ENCODE peak calls at places on chromosomes 1 and 21, in seven cellular contexts. One of them, this sample, is unnamed.

GRCh38 chr1:209335090-209335692 is 248.3 kb upstream of the CAMK1G start:
- DNase-seq in neuronal stem cell: peak
- DNase-seq in H9: peak
- DNase-seq in H1: no peak
- DNase-seq in mesenchymal stem cell: peak
- DNase-seq in IMR-90: peak
- DNase-seq in mesendoderm: peak
- DNase-seq in this sample: peak

GRCh38 chr1:220734571-220735326 is 13.4 kb upstream of the MTARC2 start:
- DNase-seq in neuronal stem cell: no peak
- DNase-seq in mesenchymal stem cell: peak
- DNase-seq in IMR-90: peak
- DNase-seq in mesendoderm: no peak
- DNase-seq in H9: no peak
- DNase-seq in H1: no peak
- DNase-seq in this sample: peak

GRCh38 chr21:43599728-43600127 is 59.6 kb downstream of the HSF2BP start:
- DNase-seq in H1: no peak
- DNase-seq in neuronal stem cell: no peak
- DNase-seq in mesenchymal stem cell: no peak
- DNase-seq in mesendoderm: no peak
- DNase-seq in H9: no peak
- DNase-seq in IMR-90: no peak
- DNase-seq in this sample: no peak

GRCh38 chr1:94894630-94895029 is 32.3 kb downstream of the CNN3 start:
- DNase-seq in neuronal stem cell: no peak
- DNase-seq in H1: no peak
- DNase-seq in IMR-90: no peak
- DNase-seq in mesenchymal stem cell: no peak
- DNase-seq in mesendoderm: no peak
- DNase-seq in H9: no peak
- DNase-seq in this sample: no peak

GRCh38 chr1:193519922-193520321 is 333.5 kb upstream of the B3GALT2 start:
- DNase-seq in H9: peak
- DNase-seq in IMR-90: no peak
- DNase-seq in mesenchymal stem cell: no peak
- DNase-seq in mesendoderm: peak
- DNase-seq in neuronal stem cell: no peak
- DNase-seq in H1: no peak
- DNase-seq in this sample: peak

GRCh38 chr1:205711105-205712048 is 31.1 kb upstream of the SLC45A3 start:
- DNase-seq in mesendoderm: peak
- DNase-seq in H1: no peak
- DNase-seq in H9: peak
- DNase-seq in mesenchymal stem cell: peak
- DNase-seq in IMR-90: peak
- DNase-seq in neuronal stem cell: peak
- DNase-seq in this sample: peak

GRCh38 chr1:50620680-50621329 is 197.6 kb upstream of the DMRTA2 start:
- DNase-seq in H1: peak
- DNase-seq in IMR-90: peak
- DNase-seq in neuronal stem cell: no peak
- DNase-seq in H9: peak
- DNase-seq in mesenchymal stem cell: peak
- DNase-seq in mesendoderm: peak
- DNase-seq in this sample: peak

GRCh38 chr21:33964706-33965325 is 49.2 kb upstream of the ATP5PO start:
- DNase-seq in mesendoderm: no peak
- DNase-seq in neuronal stem cell: no peak
- DNase-seq in mesenchymal stem cell: peak
- DNase-seq in H9: no peak
- DNase-seq in IMR-90: peak
- DNase-seq in H1: no peak
- DNase-seq in this sample: no peak

GRCh38 chr21:45877821-45878469 is 103.6 kb upstream of the COL6A1 start:
- DNase-seq in IMR-90: no peak
- DNase-seq in mesendoderm: no peak
- DNase-seq in mesenchymal stem cell: no peak
- DNase-seq in H1: no peak
- DNase-seq in H9: no peak
- DNase-seq in neuronal stem cell: no peak
- DNase-seq in this sample: no peak

GRCh38 chr1:47752048-47752451 is 245.1 kb downstream of the TRABD2B start:
- DNase-seq in mesendoderm: no peak
- DNase-seq in H9: no peak
- DNase-seq in H1: no peak
- DNase-seq in IMR-90: peak
- DNase-seq in neuronal stem cell: no peak
- DNase-seq in mesenchymal stem cell: no peak
- DNase-seq in this sample: no peak

GRCh38 chr1:61444277-61444676 is 280.7 kb downstream of the TM2D1 start:
- DNase-seq in IMR-90: no peak
- DNase-seq in H9: no peak
- DNase-seq in H1: no peak
- DNase-seq in neuronal stem cell: no peak
- DNase-seq in mesenchymal stem cell: no peak
- DNase-seq in mesendoderm: no peak
- DNase-seq in this sample: no peak

GRCh38 chr21:42525228-42525604 is 11.6 kb downstream of the SLC37A1 start:
- DNase-seq in IMR-90: peak
- DNase-seq in mesendoderm: peak
- DNase-seq in neuronal stem cell: no peak
- DNase-seq in mesenchymal stem cell: peak
- DNase-seq in H9: no peak
- DNase-seq in H1: peak
- DNase-seq in this sample: peak

GRCh38 chr1:8473892-8474300 is 156.0 kb downstream of the SLC45A1 start:
- DNase-seq in mesenchymal stem cell: no peak
- DNase-seq in H9: no peak
- DNase-seq in IMR-90: no peak
- DNase-seq in neuronal stem cell: no peak
- DNase-seq in H1: no peak
- DNase-seq in mesendoderm: no peak
- DNase-seq in this sample: no peak

GRCh38 chr1:21576031-21576797 is 67.0 kb downstream of the ALPL start:
- DNase-seq in mesenchymal stem cell: no peak
- DNase-seq in H1: no peak
- DNase-seq in neuronal stem cell: no peak
- DNase-seq in mesendoderm: no peak
- DNase-seq in IMR-90: no peak
- DNase-seq in H9: no peak
- DNase-seq in this sample: no peak

GRCh38 chr1:172325562-172325961 is 94.9 kb upstream of the C1orf105 start:
- DNase-seq in neuronal stem cell: no peak
- DNase-seq in mesendoderm: no peak
- DNase-seq in IMR-90: peak
- DNase-seq in mesenchymal stem cell: peak
- DNase-seq in H9: no peak
- DNase-seq in H1: no peak
- DNase-seq in this sample: peak

GRCh38 chr21:45818276-45818903 is 163.2 kb upstream of the COL6A1 start:
- DNase-seq in mesenchymal stem cell: peak
- DNase-seq in H9: no peak
- DNase-seq in IMR-90: peak
- DNase-seq in mesendoderm: peak
- DNase-seq in H1: no peak
- DNase-seq in neuronal stem cell: no peak
- DNase-seq in this sample: peak

GRCh38 chr1:201530741-201531521 is 8.0 kb upstream of the NAV1 start:
- DNase-seq in mesenchymal stem cell: peak
- DNase-seq in H1: peak
- DNase-seq in mesendoderm: peak
- DNase-seq in IMR-90: peak
- DNase-seq in H9: peak
- DNase-seq in neuronal stem cell: peak
- DNase-seq in this sample: peak

GRCh38 chr1:32351859-32352745 is 10.2 kb downstream of the FAM229A start:
- DNase-seq in neuronal stem cell: no peak
- DNase-seq in mesendoderm: peak
- DNase-seq in H9: no peak
- DNase-seq in IMR-90: peak
- DNase-seq in mesenchymal stem cell: peak
- DNase-seq in H1: peak
- DNase-seq in this sample: peak

GRCh38 chr1:76802094-76802493 is 65.2 kb upstream of the ST6GALNAC5 start:
- DNase-seq in mesenchymal stem cell: no peak
- DNase-seq in neuronal stem cell: no peak
- DNase-seq in IMR-90: no peak
- DNase-seq in H1: no peak
- DNase-seq in mesendoderm: peak
- DNase-seq in H9: no peak
- DNase-seq in this sample: no peak

GRCh38 chr1:201895913-201896807 is 7.5 kb downstream of the SHISA4 start:
- DNase-seq in H1: peak
- DNase-seq in H9: peak
- DNase-seq in neuronal stem cell: peak
- DNase-seq in mesendoderm: peak
- DNase-seq in mesenchymal stem cell: peak
- DNase-seq in IMR-90: peak
- DNase-seq in this sample: peak

GRCh38 chr1:150512846-150513245 is 2.7 kb upstream of the FALEC start:
- DNase-seq in H9: no peak
- DNase-seq in H1: no peak
- DNase-seq in IMR-90: no peak
- DNase-seq in mesenchymal stem cell: peak
- DNase-seq in neuronal stem cell: no peak
- DNase-seq in mesendoderm: no peak
- DNase-seq in this sample: no peak

GRCh38 chr1:215987092-215987855 is 420.2 kb downstream of the KCTD3 start:
- DNase-seq in IMR-90: peak
- DNase-seq in H9: no peak
- DNase-seq in H1: no peak
- DNase-seq in mesendoderm: peak
- DNase-seq in mesenchymal stem cell: peak
- DNase-seq in neuronal stem cell: no peak
- DNase-seq in this sample: peak

GRCh38 chr1:18327650-18328049 is 153.1 kb upstream of the KLHDC7A start:
- DNase-seq in H9: no peak
- DNase-seq in IMR-90: no peak
- DNase-seq in H1: no peak
- DNase-seq in neuronal stem cell: no peak
- DNase-seq in mesenchymal stem cell: no peak
- DNase-seq in mesendoderm: no peak
- DNase-seq in this sample: no peak

GRCh38 chr1:18326171-18326950 is 154.4 kb upstream of the KLHDC7A start:
- DNase-seq in mesendoderm: no peak
- DNase-seq in IMR-90: no peak
- DNase-seq in H9: no peak
- DNase-seq in H1: no peak
- DNase-seq in mesenchymal stem cell: no peak
- DNase-seq in neuronal stem cell: no peak
- DNase-seq in this sample: no peak

GRCh38 chr1:18325151-18325550 is 155.6 kb upstream of the KLHDC7A start:
- DNase-seq in neuronal stem cell: no peak
- DNase-seq in H1: no peak
- DNase-seq in H9: no peak
- DNase-seq in mesenchymal stem cell: no peak
- DNase-seq in IMR-90: no peak
- DNase-seq in mesendoderm: no peak
- DNase-seq in this sample: no peak

GRCh38 chr1:18329469-18329868 is 151.3 kb upstream of the KLHDC7A start:
- DNase-seq in mesendoderm: no peak
- DNase-seq in H1: no peak
- DNase-seq in neuronal stem cell: no peak
- DNase-seq in mesenchymal stem cell: no peak
- DNase-seq in H9: no peak
- DNase-seq in IMR-90: no peak
- DNase-seq in this sample: no peak

GRCh38 chr1:18328803-18329202 is 151.9 kb upstream of the KLHDC7A start:
- DNase-seq in H9: no peak
- DNase-seq in mesenchymal stem cell: no peak
- DNase-seq in IMR-90: no peak
- DNase-seq in mesendoderm: no peak
- DNase-seq in H1: no peak
- DNase-seq in neuronal stem cell: no peak
- DNase-seq in this sample: no peak
- H3K23ac ChIP-seq in H9: no peak
- H3K23ac ChIP-seq in mesenchymal stem cell: no peak
- H3K23ac ChIP-seq in IMR-90: no peak
- H3K23ac ChIP-seq in mesendoderm: no peak
- H3K23ac ChIP-seq in H1: no peak
- H3K23ac ChIP-seq in neuronal stem cell: no peak
- H3K23ac ChIP-seq in this sample: no peak

DNA sequence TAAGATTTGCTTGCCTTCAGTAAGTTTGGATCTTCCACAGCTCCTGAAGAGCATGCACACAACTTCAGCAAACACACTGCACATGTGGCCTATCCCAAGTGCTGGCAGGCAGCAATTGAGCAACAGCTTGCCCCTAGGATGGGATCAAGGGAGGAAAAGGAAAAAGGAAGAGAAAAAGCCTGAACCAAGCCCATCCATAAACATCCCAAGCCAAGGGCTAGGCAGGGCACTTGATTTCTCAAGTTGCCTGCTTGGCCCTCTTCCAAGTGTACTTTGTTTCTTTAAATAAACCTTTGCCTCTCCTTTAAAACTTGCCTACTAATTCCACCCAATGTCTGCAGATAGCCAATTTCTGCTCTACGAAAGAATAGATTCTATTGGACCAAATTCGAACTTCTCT is 49.0 kb upstream of the OLFM3 start:
- DNase-seq in IMR-90: no peak
- DNase-seq in H9: no peak
- DNase-seq in neuronal stem cell: no peak
- DNase-seq in mesendoderm: no peak
- DNase-seq in mesenchymal stem cell: no peak
- DNase-seq in H1: no peak
- DNase-seq in this sample: no peak
- H2BK5ac ChIP-seq in IMR-90: no peak
- H2BK5ac ChIP-seq in H9: no peak
- H2BK5ac ChIP-seq in neuronal stem cell: no peak
- H2BK5ac ChIP-seq in mesendoderm: no peak
- H2BK5ac ChIP-seq in mesenchymal stem cell: no peak
- H2BK5ac ChIP-seq in H1: no peak
- H2BK5ac ChIP-seq in this sample: no peak

GRCh38 chr1:227112538-227112937 is 172.4 kb downstream of the COQ8A start:
- DNase-seq in H1: no peak
- DNase-seq in neuronal stem cell: no peak
- DNase-seq in IMR-90: no peak
- DNase-seq in mesendoderm: no peak
- DNase-seq in H9: no peak
- DNase-seq in mesenchymal stem cell: no peak
- DNase-seq in this sample: no peak

GRCh38 chr1:227111782-227112181 is 171.7 kb downstream of the COQ8A start:
- DNase-seq in neuronal stem cell: no peak
- DNase-seq in H1: no peak
- DNase-seq in mesendoderm: no peak
- DNase-seq in H9: no peak
- DNase-seq in mesenchymal stem cell: no peak
- DNase-seq in IMR-90: no peak
- DNase-seq in this sample: no peak
- H3K23ac ChIP-seq in neuronal stem cell: no peak
- H3K23ac ChIP-seq in H1: no peak
- H3K23ac ChIP-seq in mesendoderm: no peak
- H3K23ac ChIP-seq in H9: no peak
- H3K23ac ChIP-seq in mesenchymal stem cell: no peak
- H3K23ac ChIP-seq in IMR-90: no peak
- H3K23ac ChIP-seq in this sample: no peak

DNA sequence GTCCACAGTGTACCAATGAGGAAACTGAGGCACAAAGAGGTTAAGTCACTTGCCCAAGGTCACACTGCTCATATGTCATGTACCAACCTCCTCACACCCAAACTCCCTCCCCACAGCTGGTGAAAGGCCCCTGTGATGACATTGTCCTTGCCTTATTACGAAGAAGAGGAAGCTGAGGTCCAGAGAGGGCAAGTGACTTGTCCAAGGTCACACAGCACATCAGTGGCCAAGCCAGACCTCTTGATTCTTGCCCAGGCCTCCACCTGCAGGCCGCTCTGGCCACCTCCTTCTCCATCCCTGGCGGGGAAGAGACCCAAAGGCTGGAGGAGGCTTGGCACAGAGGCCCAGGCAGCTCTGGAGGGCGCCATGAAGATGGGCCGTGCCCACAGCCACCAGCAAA is 492.4 kb downstream of the PTPRU start:
- DNase-seq in H1: no peak
- DNase-seq in mesenchymal stem cell: no peak
- DNase-seq in mesendoderm: no peak
- DNase-seq in IMR-90: no peak
- DNase-seq in neuronal stem cell: no peak
- DNase-seq in H9: no peak
- DNase-seq in this sample: no peak
- H2BK5ac ChIP-seq in H1: no peak
- H2BK5ac ChIP-seq in mesenchymal stem cell: no peak
- H2BK5ac ChIP-seq in mesendoderm: no peak
- H2BK5ac ChIP-seq in IMR-90: no peak
- H2BK5ac ChIP-seq in neuronal stem cell: no peak
- H2BK5ac ChIP-seq in H9: no peak
- H2BK5ac ChIP-seq in this sample: no peak